ENCODE peak calls at places on chromosomes 3 and 15, in five cellular contexts. J is body of pancreas, T is IMR-90, M is heart left ventricle, O is tibial nerve. I is an unnamed sample.

GRCh38 chr15:73368301-73369072 is at the start of gene HCN4:
- DNase-seq in J (peak), O (no peak), M (peak), T (no peak), I (no peak)

GRCh38 chr3:169940486-169941181 is 26.0 kb upstream of the SEC62 start:
- DNase-seq in T (no peak), M (no peak), J (no peak), O (no peak), I (no peak)

GRCh38 chr3:151686257-151686656 is 47.5 kb upstream of the AADACL2 start:
- DNase-seq in J (no peak), O (no peak), T (no peak), M (no peak), I (no peak)

GRCh38 chr3:187066228-187066995 is 72.9 kb downstream of the RPL39L start:
- DNase-seq in J (no peak), T (peak), M (peak), O (no peak), I (no peak)

GRCh38 chr3:185988080-185988815 is 50.4 kb upstream of the TRA2B start:
- DNase-seq in M (no peak), O (no peak), T (no peak), J (no peak), I (no peak)

GRCh38 chr15:50909044-50909342 is 510 bp downstream of the AP4E1 start:
- DNase-seq in O (no peak), M (no peak), T (no peak), J (no peak), I (no peak)

GRCh38 chr15:92074161-92074560 is 220.7 kb downstream of the SLCO3A1 start:
- DNase-seq in T (no peak), M (no peak), O (no peak), J (no peak), I (no peak)

GRCh38 chr3:72991522-72991921 is 5.1 kb upstream of the PPP4R2 start:
- DNase-seq in T (no peak), J (no peak), M (no peak), O (no peak), I (no peak)

GRCh38 chr3:195312714-195313113 is 41.8 kb upstream of the XXYLT1 start:
- DNase-seq in T (no peak), M (no peak), O (no peak), J (no peak), I (no peak)

GRCh38 chr15:101437209-101437608 is 52.3 kb downstream of the PCSK6 start:
- DNase-seq in J (no peak), M (no peak), T (no peak), O (no peak), I (no peak)

GRCh38 chr3:74617786-74618185 is 3.3 kb upstream of the CNTN3 start:
- DNase-seq in J (no peak), M (no peak), O (no peak), T (no peak), I (no peak)

GRCh38 chr3:193563999-193564398 is 9.3 kb upstream of the ATP13A4 start:
- DNase-seq in M (peak), O (no peak), J (peak), T (no peak), I (no peak)

GRCh38 chr15:90087454-90088154 is 14.7 kb downstream of the IDH2 start:
- DNase-seq in J (peak), M (no peak), T (peak), O (no peak), I (no peak)

GRCh38 chr3:172134352-172134751 is 95.0 kb downstream of the FNDC3B start:
- DNase-seq in J (no peak), M (no peak), O (no peak), T (no peak), I (no peak)

GRCh38 chr3:38139652-38140051 is 1.2 kb downstream of the MYD88 start:
- DNase-seq in M (no peak), T (no peak), J (no peak), O (no peak), I (no peak)

GRCh38 chr15:40266828-40267304 is 16.0 kb downstream of the ANKRD63 start:
- DNase-seq in T (peak), J (peak), M (no peak), O (no peak), I (peak)

GRCh38 chr15:30992073-30992363 is 590 bp upstream of the MTMR10 start:
- DNase-seq in J (no peak), M (no peak), O (no peak), T (no peak), I (no peak)

GRCh38 chr15:70580286-70580685 is 183.1 kb downstream of the UACA start:
- DNase-seq in M (no peak), T (no peak), O (no peak), J (no peak), I (no peak)

DNA sequence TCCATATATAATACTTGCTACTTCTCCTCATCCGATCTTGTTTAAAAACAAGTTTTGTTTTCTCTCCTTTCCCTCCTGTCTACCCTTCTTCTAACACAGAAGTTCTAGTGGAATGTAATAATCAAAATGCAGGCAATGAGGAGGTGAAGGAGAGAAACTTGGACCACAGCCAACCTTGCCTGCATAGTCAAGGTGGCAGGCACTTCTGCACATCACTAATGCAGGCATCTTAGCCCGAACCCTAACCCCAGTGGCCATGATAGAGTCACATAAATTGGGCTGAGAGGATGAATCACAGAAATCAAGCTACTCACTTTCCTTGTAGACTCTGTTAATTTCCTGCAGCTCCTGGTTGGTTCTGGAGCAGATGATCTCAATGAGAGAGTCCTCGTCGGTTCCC is 41.0 kb downstream of the ANXA2 start:
- DNase-seq in J (no peak), O (no peak), T (no peak), M (no peak), I (no peak)
- TF ChIP-seq POLR2A in J (no peak), O (no peak), T (no peak), M (no peak), I (no peak)

GRCh38 chr3:177358085-177358967 is 161.0 kb upstream of the TBL1XR1 start:
- DNase-seq in J (peak), T (peak), O (no peak), M (peak), I (peak)
- TF ChIP-seq POLR2A in J (no peak), T (no peak), O (no peak), M (no peak), I (no peak)

GRCh38 chr3:71063768-71064287 is 519.7 kb downstream of the FOXP1 start:
- DNase-seq in J (peak), T (peak), O (no peak), M (peak), I (peak)
- TF ChIP-seq POLR2A in J (no peak), T (peak), O (no peak), M (no peak), I (no peak)

DNA sequence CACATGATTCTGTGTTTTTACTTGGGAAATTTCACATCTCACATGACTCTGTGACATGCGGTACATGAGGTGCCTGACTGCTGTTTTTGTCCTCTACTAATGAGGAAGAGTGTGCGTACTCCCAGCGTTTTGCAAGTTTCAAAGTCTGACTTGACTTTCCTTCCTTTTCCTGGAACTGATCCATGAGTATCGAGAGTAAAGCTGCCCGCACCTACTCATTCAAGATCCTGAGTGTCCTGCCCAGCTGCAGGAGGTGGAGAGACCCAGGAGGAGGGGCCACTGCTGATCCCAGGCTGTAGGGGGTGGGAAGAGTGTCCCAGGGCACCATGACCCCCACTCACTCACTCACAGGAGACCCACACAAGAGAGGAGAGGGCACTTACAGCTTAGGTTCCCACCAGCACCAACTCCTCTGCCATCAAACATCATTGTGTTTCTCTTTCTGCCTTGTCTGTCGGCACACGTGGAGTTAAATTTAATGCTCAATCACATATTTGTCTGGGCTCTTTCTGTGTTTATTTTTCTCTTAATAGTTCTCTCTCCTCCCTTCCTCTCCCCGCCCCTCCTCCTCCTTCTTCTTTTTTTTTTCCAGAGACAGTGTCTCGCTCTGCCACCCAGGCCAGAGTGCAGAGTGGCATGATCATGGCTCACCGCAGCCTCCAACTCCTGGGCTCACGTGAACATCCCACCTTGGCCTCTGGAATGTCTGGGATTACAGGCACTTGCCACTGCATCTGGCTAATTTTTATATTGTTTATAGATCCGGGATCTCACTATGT is 1.4 kb downstream of the CCR5AS start:
- DNase-seq in J (peak), T (peak), M (no peak), O (no peak), I (peak)
- TF ChIP-seq POLR2A in J (no peak), T (no peak), M (no peak), O (no peak), I (no peak)

GRCh38 chr3:47436180-47436579 is 39.6 kb downstream of the SCAP start:
- DNase-seq in O (no peak), J (no peak), T (no peak), M (no peak), I (no peak)

GRCh38 chr3:47434849-47435248 is 40.9 kb downstream of the SCAP start:
- DNase-seq in J (no peak), M (no peak), T (no peak), O (no peak), I (no peak)

GRCh38 chr3:47432673-47433072 is 43.1 kb downstream of the SCAP start:
- DNase-seq in T (no peak), M (no peak), O (no peak), J (no peak), I (no peak)

GRCh38 chr3:47431225-47431624 is 44.5 kb downstream of the SCAP start:
- DNase-seq in O (no peak), T (no peak), M (no peak), J (no peak), I (no peak)

GRCh38 chr3:47433796-47434195 is 41.9 kb downstream of the SCAP start:
- DNase-seq in M (no peak), O (no peak), J (no peak), T (no peak), I (no peak)
- TF ChIP-seq POLR2A in M (no peak), O (no peak), J (no peak), T (no peak), I (no peak)

DNA sequence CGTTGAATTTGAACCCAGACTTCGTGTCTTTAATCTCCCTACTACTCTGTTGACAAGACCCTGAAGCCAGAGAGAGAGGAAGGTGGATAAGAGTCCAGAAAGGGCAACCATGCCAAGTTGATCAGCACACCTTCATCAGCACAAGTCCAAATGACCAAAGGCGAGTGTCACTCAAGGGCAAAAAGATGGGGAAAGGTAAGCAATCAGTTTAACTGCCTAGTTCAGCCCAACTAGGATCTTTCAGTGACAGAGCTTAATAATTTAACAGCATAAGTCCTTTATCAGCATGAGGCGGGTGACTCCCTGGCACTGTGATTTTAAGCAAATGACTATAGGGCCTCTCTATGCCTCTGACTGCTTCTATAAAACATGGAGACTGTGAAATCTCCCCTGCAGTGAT is 6.2 kb downstream of the SUCLG2 start:
- DNase-seq in J (no peak), M (no peak), O (no peak), T (no peak), I (no peak)
- TF ChIP-seq POLR2A in J (no peak), M (no peak), O (no peak), T (no peak), I (no peak)

GRCh38 chr3:56833031-56833430 is 31.3 kb upstream of the ARHGEF3 start:
- DNase-seq in M (no peak), O (no peak), T (no peak), J (no peak), I (no peak)
- TF ChIP-seq POLR2A in M (no peak), O (no peak), T (no peak), J (no peak), I (no peak)

GRCh38 chr3:33717866-33718594 is at the start of gene CLASP2:
- DNase-seq in O (peak), J (peak), T (peak), M (peak), I (peak)

GRCh38 chr3:33717616-33717865 is 513 bp downstream of the CLASP2 start:
- DNase-seq in T (peak), O (no peak), J (peak), M (no peak), I (peak)

GRCh38 chr3:33722186-33722585 is 4.1 kb upstream of the CLASP2 start:
- DNase-seq in T (peak), J (no peak), O (no peak), M (no peak), I (no peak)

GRCh38 chr3:33716227-33716626 is 1.8 kb downstream of the CLASP2 start:
- DNase-seq in M (no peak), O (no peak), J (no peak), T (no peak), I (no peak)

GRCh38 chr3:33718595-33718907 is 497 bp upstream of the CLASP2 start:
- DNase-seq in O (no peak), T (no peak), J (no peak), M (no peak), I (no peak)
- TF ChIP-seq POLR2A in O (no peak), T (no peak), J (no peak), M (no peak), I (no peak)